ENCODE peak calls at places on chromosomes 16 and 17, in nine cellular contexts. D, R, Z, S, A, T, C, J and Y are unnamed samples.

GRCh38 chr16:62167551-62167950 is 131.3 kb upstream of the CDH8 start:
- DNase-seq in R (no peak), D (no peak), C (no peak), Z (no peak), T (no peak), S (no peak), A (no peak), J (no peak), Y (no peak)

GRCh38 chr17:16439303-16439791 is 24.0 kb downstream of the TRPV2 start:
- DNase-seq in A (peak; percentile 63), S (peak; percentile 48), J (no peak), D (peak; percentile 16), C (no peak), T (no peak), Z (no peak), R (no peak), Y (no peak)

GRCh38 chr17:7774037-7774659 is 56.6 kb downstream of the DNAH2 start:
- DNase-seq in A (no peak), T (no peak), J (no peak), Z (no peak), D (no peak), R (no peak), S (peak; percentile 68), C (no peak), Y (no peak)

GRCh38 chr16:59342669-59343068 is 608.6 kb upstream of the GOT2 start:
- DNase-seq in R (no peak), C (no peak), J (no peak), T (no peak), A (no peak), Z (no peak), S (no peak), D (no peak), Y (no peak)

GRCh38 chr17:77373298-77374169 is 232.8 kb downstream of the SEC14L1 start:
- DNase-seq in A (peak; percentile 65), S (peak; percentile 73), R (no peak), T (peak; percentile 87), J (no peak), C (no peak), Z (no peak), D (peak; percentile 40), Y (no peak)

GRCh38 chr16:50616883-50617629 is 64.1 kb downstream of the SNX20 start:
- DNase-seq in J (no peak), Z (peak; percentile 43), R (no peak), S (no peak), D (no peak), C (no peak), T (peak; percentile 76), A (no peak), Y (no peak)

GRCh38 chr17:44375196-44376017 is 11.8 kb upstream of the FAM171A2 start:
- DNase-seq in Z (no peak), D (no peak), C (no peak), A (no peak), T (peak; percentile 62), J (no peak), R (no peak), S (no peak), Y (no peak)

GRCh38 chr17:50201226-50201854 is at the start of gene COL1A1:
- DNase-seq in A (peak; percentile 14), R (no peak), C (peak; percentile 90), Z (no peak), J (no peak), T (peak; percentile 92), D (no peak), S (peak; percentile 94), Y (no peak)

GRCh38 chr16:68564367-68564985 is 25.4 kb downstream of the ZFP90 start:
- DNase-seq in Z (no peak), S (peak; percentile 28), J (no peak), R (no peak), D (no peak), C (no peak), T (no peak), A (no peak), Y (no peak)

DNA sequence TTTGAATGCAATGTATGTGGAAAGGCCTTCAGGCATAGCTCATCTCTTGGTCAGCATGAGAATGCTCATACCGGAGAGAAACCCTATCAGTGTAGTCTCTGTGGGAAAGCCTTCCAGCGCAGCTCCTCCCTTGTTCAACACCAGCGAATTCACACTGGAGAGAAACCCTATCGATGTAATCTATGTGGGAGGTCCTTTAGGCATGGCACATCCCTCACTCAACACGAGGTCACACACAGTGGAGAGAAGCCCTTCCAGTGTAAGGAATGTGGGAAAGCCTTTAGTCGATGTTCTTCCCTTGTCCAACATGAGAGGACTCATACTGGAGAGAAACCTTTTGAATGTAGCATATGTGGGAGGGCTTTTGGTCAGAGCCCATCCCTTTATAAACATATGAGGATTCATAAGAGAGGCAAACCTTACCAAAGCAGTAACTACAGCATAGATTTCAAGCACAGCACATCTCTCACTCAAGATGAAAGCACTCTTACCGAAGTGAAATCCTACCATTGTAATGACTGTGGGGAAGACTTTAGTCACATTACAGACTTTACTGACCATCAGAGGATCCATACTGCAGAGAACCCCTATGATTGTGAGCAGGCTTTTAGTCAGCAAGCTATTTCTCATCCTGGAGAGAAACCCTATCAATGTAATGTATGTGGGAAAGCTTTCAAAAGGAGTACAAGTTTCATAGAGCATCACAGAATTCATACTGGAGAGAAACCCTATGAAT is 24.7 kb downstream of the ZFP90 start:
- DNase-seq in D (no peak), J (no peak), Z (no peak), T (no peak), S (peak; percentile 7), A (no peak), R (no peak), C (no peak), Y (no peak)
- H3K36me3 ChIP-seq in D (peaks cover 44% of the 10 kb centered on the region), J (peaks cover 63% of the 10 kb centered on the region), Z (peaks cover 23% of the 10 kb centered on the region), T (peaks cover 14% of the 10 kb centered on the region), S (peaks cover 80% of the 10 kb centered on the region), A (peaks cover 37% of the 10 kb centered on the region), R (peaks cover 29% of the 10 kb centered on the region), C (peaks cover 54% of the 10 kb centered on the region), Y (peaks cover 14% of the 10 kb centered on the region)

GRCh38 chr16:14472357-14472756 is 157.7 kb downstream of the PARN start:
- DNase-seq in D (no peak), A (no peak), R (no peak), T (no peak), S (no peak), J (no peak), Z (no peak), C (no peak), Y (no peak)

GRCh38 chr16:14476183-14476582 is 153.9 kb downstream of the PARN start:
- DNase-seq in S (no peak), A (no peak), C (no peak), J (no peak), T (no peak), D (no peak), Z (no peak), R (no peak), Y (no peak)

GRCh38 chr16:14473488-14473887 is 156.6 kb downstream of the PARN start:
- DNase-seq in T (no peak), C (no peak), D (no peak), A (no peak), R (no peak), J (no peak), Z (no peak), S (no peak), Y (no peak)

GRCh38 chr16:14470788-14471187 is 159.3 kb downstream of the PARN start:
- DNase-seq in J (no peak), A (no peak), Z (no peak), D (no peak), T (no peak), R (no peak), C (no peak), S (no peak), Y (no peak)

DNA sequence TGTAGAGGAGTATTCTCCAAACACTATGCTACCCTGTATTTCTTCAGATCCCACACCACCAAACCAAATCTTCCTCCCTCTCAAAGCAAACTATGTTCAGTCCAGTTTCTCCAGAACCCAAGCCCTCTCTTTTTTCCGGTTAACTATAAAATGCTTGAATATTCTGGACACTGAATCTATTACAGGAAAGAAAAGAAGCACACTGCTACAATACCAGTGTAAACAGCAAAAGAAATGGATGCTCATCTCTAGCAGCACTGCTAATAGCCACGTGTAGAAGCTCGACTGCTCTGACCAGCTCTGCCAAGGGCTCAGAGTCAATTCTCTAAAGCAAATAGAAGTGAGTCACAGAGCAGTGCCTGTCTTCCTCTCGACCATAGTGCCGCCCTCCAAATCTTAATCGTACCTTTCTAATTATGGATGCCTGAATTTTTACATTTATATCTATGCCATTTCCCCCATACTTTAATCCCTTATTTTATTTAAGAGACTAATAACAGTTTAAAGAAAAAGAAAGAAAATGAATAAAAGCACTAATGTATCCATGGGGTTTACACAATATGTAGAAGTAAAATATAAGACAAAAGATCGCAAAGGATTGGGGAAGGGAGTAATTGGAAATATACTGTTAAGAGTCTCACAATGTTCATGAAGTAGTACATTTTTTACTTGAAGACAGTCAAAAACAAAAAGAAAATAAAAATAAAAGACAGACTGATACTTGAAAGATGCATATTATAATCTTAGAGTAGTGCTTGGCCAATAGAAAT is 154.5 kb downstream of the PARN start:
- DNase-seq in J (no peak), T (no peak), A (no peak), C (no peak), D (no peak), Z (peak; percentile 61), S (peak; percentile 80), R (no peak), Y (no peak)
- H3K36me3 ChIP-seq in J (peaks cover 5% of the 10 kb centered on the region), T (no peaks in the 10 kb centered on the region), A (no peaks in the 10 kb centered on the region), C (no peaks in the 10 kb centered on the region), D (no peaks in the 10 kb centered on the region), Z (no peaks in the 10 kb centered on the region), S (peaks cover 3% of the 10 kb centered on the region), R (no peaks in the 10 kb centered on the region), Y (no peaks in the 10 kb centered on the region)

DNA sequence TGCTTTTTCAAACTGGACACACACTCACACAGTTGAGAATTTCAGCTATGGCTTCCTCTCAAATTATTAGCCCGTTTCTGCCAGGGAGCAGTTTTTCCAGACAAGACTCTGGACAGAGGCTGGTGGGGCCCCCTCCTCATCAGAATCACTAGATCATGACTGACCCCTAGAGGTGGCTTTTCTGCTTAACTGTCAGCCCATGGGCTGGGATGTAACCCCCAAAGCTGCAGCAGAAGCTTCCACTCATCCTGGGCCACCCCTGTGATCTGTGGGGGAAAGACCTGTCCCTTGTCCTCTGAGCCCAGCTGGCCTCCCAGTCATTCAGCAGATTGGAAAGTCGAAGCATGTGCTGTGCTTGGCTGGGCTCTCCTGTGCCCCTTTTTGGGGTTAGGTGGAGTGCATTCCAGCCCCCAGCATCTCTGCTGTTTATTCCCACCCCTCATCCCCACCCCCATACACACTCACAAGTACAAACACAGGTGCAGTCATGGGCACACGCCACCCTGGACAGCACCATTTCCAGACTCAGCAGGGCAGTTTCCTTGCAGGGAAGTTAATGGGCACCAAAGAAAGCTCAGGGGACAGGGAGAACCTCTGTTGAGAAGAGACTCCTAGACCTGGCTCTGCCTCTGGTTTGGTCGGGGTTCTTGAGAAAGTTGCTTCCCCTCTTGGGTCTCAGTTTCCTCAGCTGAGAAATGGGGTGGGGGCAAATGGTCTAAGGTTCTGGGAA is 77.6 kb upstream of the RBL2 start:
- DNase-seq in Z (no peak), J (peak; percentile 28), R (no peak), T (no peak), S (no peak), A (no peak), C (no peak), D (no peak), Y (no peak)
- H3K36me3 ChIP-seq in Z (no peaks in the 10 kb centered on the region), J (no peaks in the 10 kb centered on the region), R (no peaks in the 10 kb centered on the region), T (no peaks in the 10 kb centered on the region), S (no peaks in the 10 kb centered on the region), A (no peaks in the 10 kb centered on the region), C (no peaks in the 10 kb centered on the region), D (no peaks in the 10 kb centered on the region), Y (no peaks in the 10 kb centered on the region)

GRCh38 chr16:88012360-88012759 is 61.1 kb downstream of the BANP start:
- DNase-seq in T (no peak), Z (no peak), A (no peak), D (no peak), S (no peak), J (no peak), R (no peak), C (no peak), Y (no peak)

GRCh38 chr16:88013091-88013609 is 61.9 kb downstream of the BANP start:
- DNase-seq in J (no peak), S (no peak), D (no peak), A (no peak), T (no peak), C (no peak), Z (no peak), R (no peak), Y (no peak)

GRCh38 chr16:88014954-88015805 is 63.9 kb downstream of the BANP start:
- DNase-seq in Z (no peak), C (no peak), D (no peak), R (no peak), S (no peak), A (no peak), J (no peak), T (no peak), Y (no peak)

GRCh38 chr16:88014201-88014781 is 63.1 kb downstream of the BANP start:
- DNase-seq in R (no peak), D (no peak), T (no peak), S (peak; percentile 3), Z (no peak), A (no peak), C (no peak), J (no peak), Y (no peak)

DNA sequence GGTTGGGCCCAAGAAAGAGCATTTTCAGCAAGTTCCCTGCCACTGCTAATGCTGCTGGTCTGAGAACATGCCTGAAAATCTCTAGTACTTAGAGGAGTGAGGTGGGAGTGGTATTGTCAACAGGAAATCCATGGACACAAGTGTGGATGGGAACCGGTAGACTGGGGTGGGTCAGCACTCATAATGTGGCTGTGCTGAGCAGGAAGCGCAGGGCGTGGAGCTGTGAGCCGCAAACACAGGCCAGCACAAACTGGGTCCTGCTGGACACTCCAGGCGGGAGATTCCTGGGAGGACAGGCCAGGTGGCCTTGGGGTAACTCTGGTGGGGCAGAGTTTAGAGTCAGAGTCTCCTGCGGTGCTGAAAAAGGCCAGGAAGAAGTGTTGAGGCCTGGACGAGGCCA is 62.5 kb downstream of the BANP start:
- DNase-seq in Z (no peak), A (no peak), S (no peak), C (no peak), J (no peak), R (no peak), D (no peak), T (no peak), Y (no peak)
- H3K36me3 ChIP-seq in Z (no peaks in the 10 kb centered on the region), A (peaks cover 20% of the 10 kb centered on the region), S (no peaks in the 10 kb centered on the region), C (peaks cover 2% of the 10 kb centered on the region), J (no peaks in the 10 kb centered on the region), R (no peaks in the 10 kb centered on the region), D (peaks cover 16% of the 10 kb centered on the region), T (no peaks in the 10 kb centered on the region), Y (peaks cover 8% of the 10 kb centered on the region)